ENCODE peak calls at places on chromosome X, in five cellular contexts. X is K562, J is sigmoid colon, E is ovary, Q is transverse colon. Z is an unnamed sample.

GRCh38 chrX:37783284-37783683 is 3.4 kb downstream of the CYBB start:
- DNase-seq in E (no peak), J (no peak), Q (no peak), X (no peak), Z (no peak)

GRCh38 chrX:39162322-39162721 is 361.1 kb downstream of the MID1IP1 start:
- DNase-seq in J (no peak), X (no peak), Q (peak), E (peak), Z (no peak)

GRCh38 chrX:71815906-71816156 is 52.7 kb downstream of the CXorf49B start:
- DNase-seq in Q (no peak), E (no peak), J (no peak), X (no peak), Z (no peak)

GRCh38 chrX:6283826-6284225 is 55.2 kb upstream of the NLGN4X start:
- DNase-seq in J (no peak), E (no peak), Q (no peak), X (no peak), Z (no peak)

GRCh38 chrX:38612281-38612680 is 50.9 kb downstream of the TSPAN7 start:
- DNase-seq in Q (no peak), J (no peak), E (no peak), X (no peak), Z (no peak)

GRCh38 chrX:71619193-71619592 is 882 bp upstream of the CXCR3 start:
- DNase-seq in Q (no peak), E (no peak), X (no peak), J (no peak), Z (no peak)

GRCh38 chrX:155027509-155028066 is 944 bp downstream of the FUNDC2 start:
- DNase-seq in X (no peak), Q (no peak), J (peak), E (peak), Z (no peak)

GRCh38 chrX:24561121-24561520 is 86.0 kb downstream of the PCYT1B start:
- DNase-seq in J (no peak), X (peak), Q (no peak), E (no peak), Z (no peak)

GRCh38 chrX:80879143-80879542 is 69.5 kb upstream of the BRWD3 start:
- DNase-seq in E (peak), Q (no peak), X (no peak), J (no peak), Z (no peak)

GRCh38 chrX:40108959-40109287 is 11.2 kb upstream of the BCOR start:
- DNase-seq in J (peak), X (peak), E (peak), Q (peak), Z (no peak)

GRCh38 chrX:11739796-11740195 is 18.2 kb upstream of the MSL3 start:
- DNase-seq in J (no peak), X (no peak), E (no peak), Q (no peak), Z (no peak)
- TF ChIP-seq EP300 in J (no peak), X (no peak), E (no peak), Q (no peak), Z (no peak)

GRCh38 chrX:68830486-68831404 is 1.9 kb downstream of the EFNB1 start:
- DNase-seq in E (peak), X (no peak), Q (no peak), J (peak), Z (no peak)

GRCh38 chrX:68827848-68828562 is 816 bp upstream of the EFNB1 start:
- DNase-seq in X (peak), J (peak), E (peak), Q (peak), Z (peak)

GRCh38 chrX:68827256-68827655 is 1.6 kb upstream of the EFNB1 start:
- DNase-seq in X (no peak), J (peak), Q (no peak), E (no peak), Z (no peak)

GRCh38 chrX:68829594-68830485 is 1.0 kb downstream of the EFNB1 start:
- DNase-seq in X (no peak), E (peak), Q (no peak), J (peak), Z (no peak)

GRCh38 chrX:68828740-68829593 is at the start of gene EFNB1:
- DNase-seq in Q (peak), J (peak), X (peak), E (peak), Z (peak)
- TF ChIP-seq POLR2A in Q (peak), J (peak), X (no peak), E (peak), Z (peak)

GRCh38 chrX:107597791-107598190 is 30.5 kb upstream of the PRPS1 start:
- DNase-seq in X (no peak), J (no peak), Q (no peak), E (no peak), Z (no peak)
- H3K4me3 ChIP-seq in X (no peak), J (no peak), Q (no peak), E (no peak), Z (no peak)

GRCh38 chrX:12443534-12444098 is 305.3 kb downstream of the FRMPD4 start:
- DNase-seq in X (no peak), E (no peak), J (no peak), Q (no peak), Z (no peak)
- TF ChIP-seq EP300 in X (no peak), E (no peak), J (no peak), Q (no peak), Z (no peak)

DNA sequence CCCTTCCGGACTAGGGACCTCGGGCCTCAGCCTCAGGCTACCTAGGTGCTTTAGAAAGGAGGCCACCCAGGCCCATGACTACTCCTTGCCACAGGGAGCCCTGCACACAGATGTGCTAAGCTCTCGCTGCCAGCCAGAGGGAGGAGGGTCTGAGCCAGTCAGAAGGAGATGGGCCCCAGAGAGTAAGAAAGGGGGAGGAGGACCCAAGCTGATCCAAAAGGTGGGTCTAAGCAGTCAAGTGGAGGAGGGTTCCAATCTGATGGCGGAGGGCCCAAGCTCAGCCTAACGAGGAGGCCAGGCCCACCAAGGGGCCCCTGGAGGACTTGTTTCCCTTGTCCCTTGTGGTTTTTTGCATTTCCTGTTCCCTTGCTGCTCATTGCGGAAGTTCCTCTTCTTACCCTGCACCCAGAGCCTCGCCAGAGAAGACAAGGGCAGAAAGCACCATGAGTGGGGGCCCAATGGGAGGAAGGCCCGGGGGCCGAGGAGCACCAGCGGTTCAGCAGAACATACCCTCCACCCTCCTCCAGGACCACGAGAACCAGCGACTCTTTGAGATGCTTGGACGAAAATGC is at the start of gene WAS:
- DNase-seq in J (no peak), X (no peak), E (no peak), Q (peak), Z (no peak)
- TF ChIP-seq POLR2A in J (no peak), X (no peak), E (no peak), Q (no peak), Z (no peak)

GRCh38 chrX:47221756-47222155 is 3.3 kb downstream of the CDK16 start:
- DNase-seq in J (no peak), Q (no peak), X (no peak), E (no peak), Z (no peak)
- H3K4me3 ChIP-seq in J (no peak), Q (no peak), X (no peak), E (no peak), Z (no peak)

Z was measured in tibial nerve.